ENCODE peak calls at places on chromosomes 13 and 19, in five cellular contexts. One of them, this sample, is unnamed.

GRCh38 chr13:32191452-32191998 is 123.6 kb downstream of the ZAR1L start:
- DNase-seq in WTC11: no peak
- DNase-seq in HepG2: no peak
- DNase-seq in K562: no peak
- DNase-seq in GM12878: no peak
- DNase-seq in this sample: no peak

GRCh38 chr13:30910676-30911075 is 4.6 kb downstream of the MEDAG start:
- DNase-seq in WTC11: no peak
- DNase-seq in HepG2: no peak
- DNase-seq in K562: no peak
- DNase-seq in GM12878: no peak
- DNase-seq in this sample: no peak

GRCh38 chr13:32811297-32811800 is 204.9 kb upstream of the KL start:
- DNase-seq in WTC11: no peak
- DNase-seq in HepG2: no peak
- DNase-seq in K562: no peak
- DNase-seq in GM12878: peak
- DNase-seq in this sample: no peak

GRCh38 chr19:39053276-39054090 is 21.1 kb upstream of the FBXO27 start:
- DNase-seq in WTC11: no peak
- DNase-seq in HepG2: peak
- DNase-seq in K562: no peak
- DNase-seq in GM12878: no peak
- DNase-seq in this sample: peak

GRCh38 chr19:3556978-3557460 is 367 bp downstream of the MFSD12 start:
- DNase-seq in WTC11: peak
- DNase-seq in HepG2: no peak
- DNase-seq in K562: peak
- DNase-seq in GM12878: no peak
- DNase-seq in this sample: no peak

GRCh38 chr13:97367016-97367415 is 67.0 kb upstream of the RAP2A start:
- DNase-seq in WTC11: no peak
- DNase-seq in HepG2: no peak
- DNase-seq in K562: no peak
- DNase-seq in GM12878: no peak
- DNase-seq in this sample: no peak

GRCh38 chr13:66180806-66181205 is 1049.3 kb downstream of the PCDH9 start:
- DNase-seq in WTC11: no peak
- DNase-seq in HepG2: no peak
- DNase-seq in K562: no peak
- DNase-seq in GM12878: no peak
- DNase-seq in this sample: no peak

GRCh38 chr19:21568816-21569496 is 63.6 kb downstream of the ZNF429 start:
- DNase-seq in WTC11: no peak
- DNase-seq in HepG2: no peak
- DNase-seq in K562: no peak
- DNase-seq in GM12878: no peak
- DNase-seq in this sample: no peak

GRCh38 chr13:89212186-89212585 is 1541.0 kb downstream of the SLITRK5 start:
- DNase-seq in WTC11: no peak
- DNase-seq in HepG2: no peak
- DNase-seq in K562: no peak
- DNase-seq in GM12878: no peak
- DNase-seq in this sample: no peak

GRCh38 chr19:37074111-37074510 is 4.1 kb upstream of the ZNF420 start:
- DNase-seq in WTC11: no peak
- DNase-seq in HepG2: no peak
- DNase-seq in K562: no peak
- DNase-seq in GM12878: no peak
- DNase-seq in this sample: no peak

GRCh38 chr13:97215325-97215724 is 6.8 kb upstream of the MBNL2 start:
- DNase-seq in WTC11: no peak
- DNase-seq in HepG2: no peak
- DNase-seq in K562: no peak
- DNase-seq in GM12878: no peak
- DNase-seq in this sample: no peak

GRCh38 chr19:12665281-12665573 is 1.3 kb downstream of the MAN2B1 start:
- DNase-seq in WTC11: no peak
- DNase-seq in HepG2: no peak
- DNase-seq in K562: no peak
- DNase-seq in GM12878: peak
- DNase-seq in this sample: no peak

GRCh38 chr13:28707629-28708427 is 10.9 kb downstream of the SLC46A3 start:
- DNase-seq in WTC11: no peak
- DNase-seq in HepG2: no peak
- DNase-seq in K562: peak
- DNase-seq in GM12878: peak
- DNase-seq in this sample: no peak

GRCh38 chr19:33520048-33520643 is 1.4 kb downstream of the PEPD start:
- DNase-seq in WTC11: no peak
- DNase-seq in HepG2: peak
- DNase-seq in K562: no peak
- DNase-seq in GM12878: no peak
- DNase-seq in this sample: no peak

GRCh38 chr19:566403-566802 is 6.0 kb upstream of the BSG start:
- DNase-seq in WTC11: no peak
- DNase-seq in HepG2: peak
- DNase-seq in K562: peak
- DNase-seq in GM12878: no peak
- DNase-seq in this sample: no peak

GRCh38 chr19:15098505-15098904 is 8.7 kb upstream of the SYDE1 start:
- DNase-seq in WTC11: no peak
- DNase-seq in HepG2: no peak
- DNase-seq in K562: no peak
- DNase-seq in GM12878: no peak
- DNase-seq in this sample: no peak

DNA sequence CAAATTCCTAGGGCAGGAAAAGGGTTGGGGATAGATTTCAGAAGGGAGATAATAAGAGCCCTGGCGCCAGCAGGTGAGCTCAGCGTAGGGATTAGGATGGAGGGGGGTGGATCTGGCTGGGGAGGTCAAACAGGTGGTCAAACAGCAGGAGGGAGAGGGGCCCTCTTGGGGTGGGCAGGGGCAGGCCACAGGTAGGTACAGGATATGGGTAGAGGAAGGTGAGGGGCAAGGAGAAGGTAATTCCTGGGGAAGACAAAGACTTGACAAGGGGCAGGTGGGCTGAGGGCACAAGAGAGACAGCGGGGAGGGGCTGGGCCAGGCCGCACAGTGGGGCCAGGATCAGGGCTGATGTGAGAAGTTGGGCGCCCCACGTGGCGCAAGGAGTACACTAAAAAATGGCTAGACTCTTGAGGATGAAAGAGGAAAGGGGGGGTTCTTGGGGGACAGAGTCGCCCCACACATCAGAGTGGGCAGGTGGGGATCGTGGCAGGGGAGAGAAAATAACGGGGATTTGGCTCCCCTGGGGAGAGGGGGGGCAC is 713 bp downstream of the KRI1 start:
- DNase-seq in WTC11: peak
- DNase-seq in HepG2: no peak
- DNase-seq in K562: peak
- DNase-seq in GM12878: no peak
- DNase-seq in this sample: peak
- TF ChIP-seq ESRRA in WTC11: no peak
- TF ChIP-seq ESRRA in HepG2: no peak
- TF ChIP-seq ESRRA in K562: no peak
- TF ChIP-seq ESRRA in GM12878: no peak
- TF ChIP-seq ESRRA in this sample: no peak

DNA sequence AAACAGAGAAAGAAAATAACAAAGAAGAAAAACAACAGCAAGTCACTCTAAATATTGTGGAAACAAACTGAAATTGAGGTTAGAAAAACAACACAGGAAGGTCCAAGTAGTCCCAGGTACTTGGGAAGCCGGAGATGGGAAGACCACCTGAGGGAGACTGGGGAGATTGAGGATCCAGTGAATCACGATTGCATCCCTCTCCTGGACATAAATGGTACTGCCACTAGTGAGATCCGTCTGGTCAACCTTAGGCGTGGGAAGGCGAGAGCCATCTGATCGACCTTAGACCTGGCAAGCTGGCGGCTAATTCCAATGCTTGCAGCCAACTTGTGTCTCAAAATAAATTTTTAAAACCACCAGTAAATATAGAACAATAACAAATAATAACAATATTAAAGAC is 81.9 kb downstream of the ZNF726 start:
- DNase-seq in WTC11: peak
- DNase-seq in HepG2: peak
- DNase-seq in K562: peak
- DNase-seq in GM12878: no peak
- DNase-seq in this sample: peak
- TF ChIP-seq ESRRA in WTC11: no peak
- TF ChIP-seq ESRRA in HepG2: no peak
- TF ChIP-seq ESRRA in K562: no peak
- TF ChIP-seq ESRRA in GM12878: no peak
- TF ChIP-seq ESRRA in this sample: no peak

GRCh38 chr19:7550987-7551761 is 15.7 kb downstream of the PNPLA6 start:
- DNase-seq in WTC11: peak
- DNase-seq in HepG2: no peak
- DNase-seq in K562: peak
- DNase-seq in GM12878: no peak
- DNase-seq in this sample: no peak
- TF ChIP-seq ESRRA in WTC11: no peak
- TF ChIP-seq ESRRA in HepG2: no peak
- TF ChIP-seq ESRRA in K562: no peak
- TF ChIP-seq ESRRA in GM12878: no peak
- TF ChIP-seq ESRRA in this sample: no peak

GRCh38 chr13:111033172-111034133 is 81.7 kb upstream of the ARHGEF7 start:
- DNase-seq in WTC11: no peak
- DNase-seq in HepG2: no peak
- DNase-seq in K562: peak
- DNase-seq in GM12878: no peak
- DNase-seq in this sample: no peak
- TF ChIP-seq ESRRA in WTC11: no peak
- TF ChIP-seq ESRRA in HepG2: no peak
- TF ChIP-seq ESRRA in K562: no peak
- TF ChIP-seq ESRRA in GM12878: no peak
- TF ChIP-seq ESRRA in this sample: no peak

GRCh38 chr19:49779731-49780578 is 13.2 kb downstream of the AP2A1 start:
- DNase-seq in WTC11: no peak
- DNase-seq in HepG2: no peak
- DNase-seq in K562: no peak
- DNase-seq in GM12878: peak
- DNase-seq in this sample: no peak
- TF ChIP-seq ESRRA in WTC11: no peak
- TF ChIP-seq ESRRA in HepG2: no peak
- TF ChIP-seq ESRRA in K562: no peak
- TF ChIP-seq ESRRA in GM12878: no peak
- TF ChIP-seq ESRRA in this sample: no peak

DNA sequence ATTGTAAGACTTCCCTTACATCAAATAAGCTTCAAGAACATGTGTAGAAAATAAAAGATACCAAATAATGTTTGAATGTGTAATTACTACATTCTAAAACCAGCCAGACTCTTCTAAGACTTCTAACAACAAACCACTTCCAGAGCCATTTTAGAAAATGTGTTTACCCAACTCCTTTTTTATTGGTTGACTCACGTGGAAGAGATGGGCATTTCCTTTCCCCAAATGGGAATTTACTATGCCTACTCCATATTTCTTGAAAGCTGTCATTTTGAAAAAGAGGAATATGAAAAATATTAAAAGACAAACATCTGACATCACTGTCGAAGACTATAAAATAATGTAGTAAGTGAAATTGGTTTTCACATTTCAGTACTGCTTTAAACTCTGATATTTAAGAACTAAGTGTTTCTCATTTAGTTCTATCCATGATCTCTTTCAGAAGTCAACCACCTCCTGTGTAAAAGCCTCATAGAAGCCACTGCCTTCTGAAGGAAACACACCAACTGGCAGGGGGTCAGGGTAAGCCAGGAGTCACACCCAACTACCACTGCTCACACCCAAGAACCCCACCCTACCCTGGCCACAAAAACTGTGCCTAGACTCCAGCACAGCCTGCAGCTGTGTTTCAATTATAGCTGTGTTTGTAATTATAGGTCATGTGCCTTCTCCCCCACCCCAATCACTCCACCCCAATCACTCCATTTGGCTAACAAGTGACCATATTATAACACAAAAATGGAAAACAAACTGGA is 86.8 kb downstream of the UBL3 start:
- DNase-seq in WTC11: no peak
- DNase-seq in HepG2: no peak
- DNase-seq in K562: no peak
- DNase-seq in GM12878: no peak
- DNase-seq in this sample: no peak
- TF ChIP-seq ESRRA in WTC11: no peak
- TF ChIP-seq ESRRA in HepG2: no peak
- TF ChIP-seq ESRRA in K562: no peak
- TF ChIP-seq ESRRA in GM12878: no peak
- TF ChIP-seq ESRRA in this sample: no peak

DNA sequence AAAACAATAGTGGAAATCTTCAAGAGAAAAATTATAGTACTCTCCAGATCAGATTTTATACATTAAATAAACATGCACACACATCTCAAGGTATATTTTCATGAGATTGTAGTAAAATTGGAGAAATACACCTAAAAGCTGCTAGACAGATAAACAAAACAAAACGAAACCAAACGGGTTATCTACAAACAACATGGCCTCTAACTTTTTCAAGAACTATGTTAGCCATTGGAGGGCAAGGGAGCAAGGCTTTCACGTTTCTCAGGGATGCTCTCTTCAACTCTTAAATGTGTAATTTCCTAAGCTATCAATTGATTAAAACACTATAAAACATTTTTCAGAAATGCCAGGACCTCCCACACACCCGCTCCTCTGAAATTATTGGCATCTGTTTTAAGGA is 1262.4 kb upstream of the PCDH20 start:
- DNase-seq in WTC11: no peak
- DNase-seq in HepG2: no peak
- DNase-seq in K562: no peak
- DNase-seq in GM12878: no peak
- DNase-seq in this sample: peak
- TF ChIP-seq ESRRA in WTC11: no peak
- TF ChIP-seq ESRRA in HepG2: no peak
- TF ChIP-seq ESRRA in K562: no peak
- TF ChIP-seq ESRRA in GM12878: no peak
- TF ChIP-seq ESRRA in this sample: no peak

GRCh38 chr19:17103177-17103576 is 27.6 kb downstream of the MYO9B start:
- DNase-seq in WTC11: peak
- DNase-seq in HepG2: peak
- DNase-seq in K562: peak
- DNase-seq in GM12878: no peak
- DNase-seq in this sample: peak
- TF ChIP-seq ESRRA in WTC11: no peak
- TF ChIP-seq ESRRA in HepG2: no peak
- TF ChIP-seq ESRRA in K562: no peak
- TF ChIP-seq ESRRA in GM12878: no peak
- TF ChIP-seq ESRRA in this sample: no peak

GRCh38 chr13:27442071-27442647 is 8.2 kb downstream of the MTIF3 start:
- DNase-seq in WTC11: no peak
- DNase-seq in HepG2: no peak
- DNase-seq in K562: no peak
- DNase-seq in GM12878: no peak
- DNase-seq in this sample: no peak
- TF ChIP-seq ESRRA in WTC11: no peak
- TF ChIP-seq ESRRA in HepG2: no peak
- TF ChIP-seq ESRRA in K562: no peak
- TF ChIP-seq ESRRA in GM12878: no peak
- TF ChIP-seq ESRRA in this sample: no peak

This sample was measured in A549.